ENCODE peak calls at places on chromosomes 12 and 14, in seven cellular contexts. O is fibroblast of the conjunctiva; E is activated T-cell treated with anti-CD3 and anti-CD28 coated beads, Interleukin-2, amount 50 U/mL, for 24 hours; G is HFFc6; D is stimulated activated CD4-positive, alpha-beta T cell treated with anti-CD3 and anti-CD28 coated beads, TNF-alpha, amount 100 ng/mL, for 1 hour; I is trophoblast cell; F is neural crest cell. M is an unnamed sample.

GRCh38 chr12:68223067-68223747 is 2.4 kb downstream of the IL26 start:
- DNase-seq in O (peak; percentile 83), E (peak; percentile 73), G (peak; percentile 78), D (peak; percentile 32), I (peak; percentile 76), F (peak; percentile 74), M (peak; percentile 85)

GRCh38 chr12:112354399-112354798 is 27.8 kb downstream of the HECTD4 start:
- DNase-seq in O (no peak), E (no peak), G (no peak), D (no peak), I (peak; percentile 58), F (no peak), M (no peak)

GRCh38 chr12:69027411-69027811 is 94.4 kb upstream of the CPM start:
- DNase-seq in O (no peak), E (no peak), G (peak; percentile 36), D (no peak), I (no peak), F (no peak), M (no peak)

GRCh38 chr12:47414511-47414910 is 291.3 kb downstream of the RPAP3 start:
- DNase-seq in O (no peak), E (no peak), G (no peak), D (no peak), I (no peak), F (no peak), M (no peak)

GRCh38 chr12:25957898-25958253 is 606 bp upstream of the RASSF8 start:
- DNase-seq in O (peak; percentile 59), E (no peak), G (peak; percentile 85), D (no peak), I (peak; percentile 42), F (no peak), M (peak; percentile 39)

GRCh38 chr12:107491856-107492255 is 193.7 kb upstream of the PWP1 start:
- DNase-seq in O (no peak), E (no peak), G (no peak), D (no peak), I (no peak), F (no peak), M (no peak)

GRCh38 chr14:102280376-102280962 is 24.5 kb downstream of the MOK start:
- DNase-seq in O (peak; percentile 33), E (no peak), G (peak; percentile 97), D (no peak), I (peak; percentile 97), F (no peak), M (no peak)

GRCh38 chr12:107356937-107357295 is 263.6 kb upstream of the CRY1 start:
- DNase-seq in O (no peak), E (no peak), G (no peak), D (no peak), I (peak; percentile 68), F (no peak), M (no peak)

GRCh38 chr12:9718968-9719367 is 13.9 kb downstream of the CLECL1 start:
- DNase-seq in O (no peak), E (no peak), G (no peak), D (no peak), I (no peak), F (no peak), M (no peak)

GRCh38 chr12:82406651-82407050 is 48.3 kb downstream of the METTL25 start:
- DNase-seq in O (no peak), E (no peak), G (no peak), D (no peak), I (no peak), F (no peak), M (no peak)

GRCh38 chr12:48764521-48764920 is 24.4 kb downstream of the ADCY6 start:
- DNase-seq in O (no peak), E (no peak), G (no peak), D (no peak), I (no peak), F (no peak), M (no peak)